ENCODE peak calls at places on chromosomes 16 and 17, in seven cellular contexts. U is mesendoderm; N is H1; A is astrocyte; F is spleen; K is CD8-positive, alpha-beta T cell; Z is cardiac muscle cell. C is an unnamed sample.
A peak's percentile ranks its signal among the peaks of the same experiment; 100 is the strongest.

GRCh38 chr17:68762911-68763310 is 161.7 kb upstream of the FAM20A start:
- DNase-seq in Z (no peak), U (no peak), A (no peak), N (no peak), K (no peak), F (no peak), C (no peak)

GRCh38 chr17:49995055-49995738 is at the start of gene DLX3:
- DNase-seq in U (peak; percentile 92), F (no peak), K (no peak), A (peak; percentile 60), N (peak; percentile 88), Z (peak; percentile 90), C (no peak)

GRCh38 chr16:3065742-3066439 is 451 bp downstream of the IL32 start:
- DNase-seq in N (no peak), U (no peak), A (no peak), K (peak; percentile 51), Z (no peak), F (peak; percentile 76), C (peak; percentile 52)

GRCh38 chr16:64864232-64864803 is 257.5 kb downstream of the CDH11 start:
- DNase-seq in K (no peak), N (no peak), A (peak; percentile 97), F (no peak), U (no peak), Z (peak; percentile 11), C (no peak)

GRCh38 chr16:47285001-47285400 is 141.3 kb upstream of the NETO2 start:
- DNase-seq in K (no peak), F (no peak), A (no peak), N (no peak), U (no peak), Z (no peak), C (no peak)

GRCh38 chr16:19837331-19837943 is 47.2 kb downstream of the GPRC5B start:
- DNase-seq in F (no peak), N (no peak), Z (no peak), K (no peak), U (no peak), A (peak; percentile 10), C (no peak)

GRCh38 chr16:58579587-58579986 is 50.0 kb downstream of the CNOT1 start:
- DNase-seq in Z (no peak), K (no peak), F (no peak), U (no peak), A (no peak), N (no peak), C (no peak)

GRCh38 chr17:27475981-27476895 is 20.0 kb downstream of the KSR1 start:
- DNase-seq in K (no peak), A (no peak), N (no peak), F (peak; percentile 59), Z (no peak), U (no peak), C (no peak)

GRCh38 chr17:740240-741055 is 8.1 kb downstream of the TLCD3A start:
- DNase-seq in N (no peak), F (peak; percentile 86), A (no peak), U (no peak), K (no peak), Z (no peak), C (no peak)

GRCh38 chr17:71208111-71208704 is 912.6 kb upstream of the SOX9 start:
- DNase-seq in Z (no peak), K (no peak), U (no peak), N (no peak), F (no peak), A (peak; percentile 78), C (no peak)

GRCh38 chr17:80568246-80568645 is 23.6 kb downstream of the RPTOR start:
- DNase-seq in U (no peak), N (no peak), K (no peak), A (no peak), F (no peak), Z (no peak), C (no peak)

GRCh38 chr16:55832788-55833583 is at the start of gene CES1:
- DNase-seq in U (peak; percentile 37), A (no peak), F (peak; percentile 85), Z (peak; percentile 2), K (no peak), N (no peak), C (no peak)

GRCh38 chr17:31869031-31869430 is 10.0 kb upstream of the COPRS start:
- DNase-seq in N (no peak), K (no peak), U (no peak), Z (no peak), F (no peak), A (no peak), C (no peak)

GRCh38 chr16:74909665-74910064 is 75.3 kb downstream of the WDR59 start:
- DNase-seq in K (no peak), Z (no peak), A (no peak), F (no peak), N (no peak), U (no peak), C (no peak)

GRCh38 chr16:66905633-66906539 is 12.8 kb downstream of the CDH16 start:
- DNase-seq in N (no peak), F (peak; percentile 37), K (peak; percentile 38), Z (peak; percentile 97), U (peak; percentile 55), A (no peak), C (no peak)

GRCh38 chr16:89375021-89375420 is 115.3 kb downstream of the ANKRD11 start:
- DNase-seq in N (no peak), F (peak; percentile 83), A (no peak), Z (no peak), K (no peak), U (no peak), C (no peak)

GRCh38 chr17:49822829-49823228 is 25.0 kb downstream of the TAC4 start:
- DNase-seq in K (no peak), A (no peak), N (no peak), Z (no peak), U (no peak), F (no peak), C (no peak)

GRCh38 chr17:72380737-72381136 is 259.9 kb downstream of the SOX9 start:
- DNase-seq in K (no peak), A (no peak), N (no peak), Z (no peak), U (no peak), F (no peak), C (no peak)

GRCh38 chr17:31915456-31916100 is 14.1 kb upstream of the UTP6 start:
- DNase-seq in F (no peak), N (no peak), K (no peak), Z (no peak), A (no peak), U (no peak), C (no peak)

GRCh38 chr16:86994651-86995171 is 322.5 kb downstream of the C16orf95 start:
- DNase-seq in A (peak; percentile 99), Z (no peak), K (no peak), U (no peak), F (no peak), N (no peak), C (no peak)

GRCh38 chr16:31134091-31134571 is 1.4 kb downstream of the PRSS8 start:
- DNase-seq in U (peak; percentile 27), K (no peak), A (peak; percentile 15), Z (no peak), N (no peak), F (no peak), C (no peak)

GRCh38 chr17:48907713-48908046 is 527 bp upstream of the UBE2Z start:
- DNase-seq in A (peak; percentile 53), N (no peak), F (no peak), U (peak; percentile 85), Z (no peak), K (no peak), C (no peak)

GRCh38 chr17:50765454-50766221 is 1.7 kb downstream of the ANKRD40CL start:
- DNase-seq in F (peak; percentile 78), K (no peak), Z (no peak), N (no peak), U (no peak), A (no peak), C (no peak)

GRCh38 chr17:12421646-12422306 is 243.9 kb upstream of the MYOCD start:
- DNase-seq in K (no peak), N (no peak), A (no peak), Z (no peak), U (no peak), F (no peak), C (no peak)

GRCh38 chr17:12422632-12423031 is 243.1 kb upstream of the MYOCD start:
- DNase-seq in A (no peak), K (no peak), N (no peak), U (no peak), F (no peak), Z (no peak), C (no peak)

GRCh38 chr17:12421077-12421476 is 244.6 kb upstream of the MYOCD start:
- DNase-seq in Z (no peak), A (no peak), K (no peak), U (no peak), F (no peak), N (no peak), C (no peak)
- H3K27ac ChIP-seq in Z (peak overlapping the region; percentile 0), A (no peak overlapping the region), K (no peak overlapping the region), U (no peak overlapping the region), F (no peak overlapping the region), N (no peak overlapping the region), C (no peak overlapping the region)

DNA sequence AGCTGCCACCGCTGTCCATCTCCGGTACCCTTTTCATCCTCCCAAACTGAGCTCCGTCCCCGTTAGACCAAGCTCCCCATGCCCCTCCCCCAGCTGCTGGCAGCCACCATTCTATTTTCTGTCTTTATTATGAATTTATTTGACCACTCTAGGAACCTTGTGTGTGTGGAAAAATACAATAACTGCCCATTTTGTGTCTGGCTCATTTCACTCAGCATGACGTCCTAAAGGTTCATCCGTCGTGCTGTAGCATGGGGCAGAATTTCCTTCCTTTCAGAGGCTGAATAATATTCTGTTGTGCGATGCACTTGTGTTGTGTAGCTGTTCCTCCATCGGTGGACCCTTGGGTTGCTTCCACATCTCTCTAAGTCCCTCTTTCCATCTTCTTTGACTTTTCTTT is 263.1 kb downstream of the SEC14L1 start:
- DNase-seq in F (no peak), N (no peak), Z (no peak), A (no peak), U (no peak), K (no peak), C (no peak)
- H3K27ac ChIP-seq in F (peak overlapping the region; percentile 95), N (no peak overlapping the region), Z (no peak overlapping the region), A (peak overlapping the region; percentile 64), U (no peak overlapping the region), K (peak overlapping the region; percentile 65), C (no peak overlapping the region)

GRCh38 chr16:85623250-85623649 is 10.1 kb downstream of the GSE1 start:
- DNase-seq in Z (no peak), A (no peak), K (no peak), F (no peak), N (no peak), U (no peak), C (no peak)

GRCh38 chr16:85624646-85625045 is 11.5 kb downstream of the GSE1 start:
- DNase-seq in Z (no peak), F (no peak), U (no peak), K (no peak), A (no peak), N (no peak), C (no peak)

GRCh38 chr16:85622683-85623082 is 9.6 kb downstream of the GSE1 start:
- DNase-seq in Z (no peak), U (no peak), K (no peak), N (no peak), F (no peak), A (no peak), C (no peak)

GRCh38 chr16:85625053-85625452 is 11.9 kb downstream of the GSE1 start:
- DNase-seq in K (no peak), Z (no peak), N (no peak), A (no peak), U (no peak), F (no peak), C (no peak)

GRCh38 chr16:85623997-85624601 is 11.0 kb downstream of the GSE1 start:
- DNase-seq in K (no peak), U (no peak), F (no peak), A (no peak), Z (no peak), N (no peak), C (no peak)
- H3K27ac ChIP-seq in K (no peak overlapping the region), U (no peak overlapping the region), F (no peak overlapping the region), A (no peak overlapping the region), Z (no peak overlapping the region), N (no peak overlapping the region), C (no peak overlapping the region)

GRCh38 chr17:19362293-19363113 is at the start of gene B9D1:
- DNase-seq in Z (peak; percentile 92), N (peak; percentile 97), A (peak; percentile 67), U (peak; percentile 93), K (peak; percentile 93), F (peak; percentile 98), C (peak; percentile 90)
- H3K27ac ChIP-seq in Z (peak within 1 kb of the TSS; percentile 58), N (no peak within 1 kb of the TSS), A (peak within 1 kb of the TSS; percentile 81), U (peak within 1 kb of the TSS; percentile 26), K (peak within 1 kb of the TSS; percentile 61), F (peak within 1 kb of the TSS; percentile 89), C (peak within 1 kb of the TSS; percentile 73)

C was measured in CD8-positive, alpha-beta memory T cell.